ENCODE peak calls at places on chromosomes 4 and X, in ten cellular contexts. E is choroid plexus epithelial cell, P is colonic mucosa, U is neural progenitor cell, O is HepG2, C is progenitor cell of endocrine pancreas, W is body of pancreas, K is fibroblast of mammary gland, J is HFFc6, S is fibroblast of pulmonary artery. Q is an unnamed sample.

GRCh38 chr4:22440999-22441398 is 74.9 kb downstream of the ADGRA3 start:
- DNase-seq in E (no peak), P (no peak), U (no peak), O (no peak), C (no peak), W (no peak), K (no peak), J (no peak), S (no peak), Q (no peak)

GRCh38 chr4:1285790-1286553 is 3.7 kb upstream of the MAEA start:
- DNase-seq in E (no peak), P (peak; percentile 32), U (peak; percentile 88), O (peak; percentile 50), C (no peak), W (peak; percentile 46), K (peak; percentile 40), J (peak; percentile 10), S (peak; percentile 8), Q (no peak)

GRCh38 chr4:77196866-77197265 is 39.9 kb downstream of the CCNG2 start:
- DNase-seq in E (no peak), P (no peak), U (no peak), O (no peak), C (no peak), W (no peak), K (no peak), J (no peak), S (no peak), Q (no peak)

GRCh38 chr4:52939325-52939724 is 77.2 kb downstream of the RASL11B start:
- DNase-seq in E (no peak), P (no peak), U (no peak), O (no peak), C (no peak), W (no peak), K (no peak), J (no peak), S (no peak), Q (no peak)

GRCh38 chr4:146278986-146279385 is 64.6 kb downstream of the REELD1 start:
- DNase-seq in E (peak; percentile 50), P (no peak), U (no peak), O (no peak), C (no peak), W (no peak), K (peak; percentile 12), J (no peak), S (no peak), Q (no peak)

GRCh38 chr4:95867919-95868318 is 28.0 kb downstream of the PDHA2 start:
- DNase-seq in E (peak; percentile 16), P (no peak), U (peak; percentile 36), O (no peak), C (no peak), W (no peak), K (peak; percentile 6), J (no peak), S (peak; percentile 10), Q (no peak)

GRCh38 chr4:67684839-67685531 is 16.0 kb downstream of the UBA6 start:
- DNase-seq in E (peak; percentile 43), P (no peak), U (no peak), O (no peak), C (no peak), W (no peak), K (peak; percentile 54), J (peak; percentile 63), S (no peak), Q (no peak)

GRCh38 chrX:104469771-104470170 is 96.2 kb upstream of the IL1RAPL2 start:
- DNase-seq in E (no peak), P (no peak), U (peak; percentile 15), O (no peak), C (no peak), W (no peak), K (no peak), J (no peak), S (no peak), Q (no peak)

GRCh38 chr4:75547647-75548387 is 8.0 kb upstream of the ODAPH start:
- DNase-seq in E (peak; percentile 66), P (peak; percentile 20), U (no peak), O (peak; percentile 70), C (no peak), W (peak; percentile 47), K (peak; percentile 17), J (no peak), S (peak; percentile 71), Q (no peak)

GRCh38 chrX:22060451-22060940 is 28.4 kb downstream of the PHEX start:
- DNase-seq in E (peak; percentile 29), P (no peak), U (no peak), O (no peak), C (no peak), W (no peak), K (no peak), J (no peak), S (peak; percentile 58), Q (no peak)

GRCh38 chr4:123235431-123235830 is 161.2 kb upstream of the SPRY1 start:
- DNase-seq in E (peak; percentile 54), P (no peak), U (no peak), O (no peak), C (no peak), W (no peak), K (no peak), J (peak; percentile 61), S (peak; percentile 32), Q (no peak)

GRCh38 chr4:160835789-160836188 is 1328.0 kb downstream of the FSTL5 start:
- DNase-seq in E (peak; percentile 2), P (no peak), U (peak; percentile 52), O (no peak), C (no peak), W (peak; percentile 37), K (no peak), J (no peak), S (no peak), Q (no peak)
- TF ChIP-seq CTCF in E (no peak), P (no peak), U (no peak), O (no peak), C (no peak), W (no peak), K (no peak), J (no peak), S (no peak), Q (no peak)

GRCh38 chrX:102712967-102713677 is 874 bp downstream of the GPRASP2 start:
- DNase-seq in E (peak; percentile 67), P (peak; percentile 61), U (peak; percentile 33), O (no peak), C (no peak), W (peak; percentile 74), K (peak; percentile 52), J (peak; percentile 5), S (peak; percentile 68), Q (peak; percentile 19)

GRCh38 chrX:102711872-102712215 is 404 bp upstream of the GPRASP2 start:
- DNase-seq in E (no peak), P (no peak), U (no peak), O (no peak), C (no peak), W (no peak), K (no peak), J (no peak), S (no peak), Q (no peak)

GRCh38 chrX:102712216-102712966 is at the start of gene GPRASP2:
- DNase-seq in E (no peak), P (peak; percentile 38), U (peak; percentile 66), O (no peak), C (peak; percentile 23), W (peak; percentile 66), K (peak; percentile 6), J (peak; percentile 1), S (no peak), Q (peak; percentile 18)

GRCh38 chrX:102715967-102716366 is 3.7 kb downstream of the GPRASP2 start:
- DNase-seq in E (no peak), P (no peak), U (no peak), O (no peak), C (no peak), W (no peak), K (no peak), J (no peak), S (no peak), Q (no peak)

GRCh38 chrX:102714994-102715393 is 2.7 kb downstream of the GPRASP2 start:
- DNase-seq in E (no peak), P (no peak), U (no peak), O (no peak), C (no peak), W (no peak), K (peak; percentile 7), J (no peak), S (no peak), Q (no peak)
- TF ChIP-seq CTCF in E (no peak), P (no peak), U (no peak), O (no peak), C (no peak), W (no peak), K (peak; percentile 0), J (peak; percentile 50), S (no peak), Q (no peak)

DNA sequence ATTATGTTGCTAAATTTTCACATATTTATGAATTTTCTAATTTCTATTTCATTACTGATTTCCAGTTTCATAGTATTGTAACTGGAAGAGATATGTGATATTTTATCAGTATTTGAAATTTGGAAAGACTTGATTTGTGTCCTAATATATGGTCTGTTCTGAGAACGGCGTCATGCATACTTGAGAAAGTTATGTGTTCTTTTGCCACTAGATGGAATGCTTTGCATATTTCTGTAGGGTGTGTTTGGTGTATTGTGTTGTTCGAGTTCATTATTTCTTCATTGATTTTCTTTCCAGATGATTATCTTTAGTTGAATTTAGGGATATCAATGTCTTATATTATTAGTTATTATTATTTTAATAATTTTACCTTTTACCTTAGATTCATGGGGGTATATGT is 110.6 kb upstream of the ITM2A start:
- DNase-seq in E (no peak), P (no peak), U (no peak), O (no peak), C (no peak), W (no peak), K (no peak), J (no peak), S (no peak), Q (no peak)
- TF ChIP-seq CTCF in E (no peak), P (no peak), U (no peak), O (no peak), C (no peak), W (no peak), K (no peak), J (no peak), S (no peak), Q (no peak)

GRCh38 chr4:72569719-72570235 is 756 bp upstream of the ADAMTS3 start:
- DNase-seq in E (peak; percentile 37), P (no peak), U (no peak), O (no peak), C (no peak), W (no peak), K (no peak), J (no peak), S (peak; percentile 46), Q (no peak)

GRCh38 chr4:72568959-72569718 is at the start of gene ADAMTS3:
- DNase-seq in E (peak; percentile 74), P (peak; percentile 28), U (peak; percentile 93), O (no peak), C (peak; percentile 53), W (peak; percentile 74), K (peak; percentile 49), J (no peak), S (peak; percentile 67), Q (peak; percentile 54)

GRCh38 chr4:72567036-72567435 is 2.0 kb downstream of the ADAMTS3 start:
- DNase-seq in E (no peak), P (no peak), U (no peak), O (no peak), C (no peak), W (no peak), K (no peak), J (no peak), S (no peak), Q (no peak)

GRCh38 chr4:72566573-72566972 is 2.4 kb downstream of the ADAMTS3 start:
- DNase-seq in E (no peak), P (no peak), U (no peak), O (no peak), C (no peak), W (no peak), K (no peak), J (no peak), S (peak; percentile 29), Q (no peak)

GRCh38 chr4:72567821-72568620 is 1.0 kb downstream of the ADAMTS3 start:
- DNase-seq in E (peak; percentile 93), P (peak; percentile 30), U (peak; percentile 87), O (peak; percentile 3), C (peak; percentile 39), W (peak; percentile 76), K (peak; percentile 83), J (peak; percentile 37), S (peak; percentile 89), Q (no peak)
- TF ChIP-seq CTCF in E (peak; percentile 74), P (no peak), U (peak; percentile 50), O (no peak), C (peak; percentile 49), W (peak; percentile 31), K (peak; percentile 28), J (peak; percentile 49), S (peak; percentile 57), Q (peak; percentile 11)

Q was measured in D721Med.